ENCODE peak calls at places on chromosomes 1 and 21, in five cellular contexts. Q is naive thymus-derived CD4-positive, alpha-beta T cell; U is psoas muscle; F is heart left ventricle; X is small intestine. H is an unnamed sample. For H3K4me1, the result is how much of the 10 kb centered on the place peaks cover.

GRCh38 chr1:26114165-26114927 is 2.7 kb downstream of the PDIK1L start:
- DNase-seq in Q (no peak), U (no peak), F (no peak), X (peak), H (no peak)

GRCh38 chr1:224828691-224829090 is 100.8 kb upstream of the DNAH14 start:
- DNase-seq in Q (no peak), U (no peak), F (no peak), X (no peak), H (no peak)

GRCh38 chr21:35088235-35088865 is 39.2 kb upstream of the RUNX1 start:
- DNase-seq in Q (no peak), U (no peak), F (no peak), X (no peak), H (no peak)

GRCh38 chr1:17757426-17757825 is 2.3 kb downstream of the ACTL8 start:
- DNase-seq in Q (no peak), U (no peak), F (no peak), X (no peak), H (no peak)

GRCh38 chr21:8989883-8990325 is 1531.5 kb upstream of the TPTE start:
- DNase-seq in Q (no peak), U (no peak), F (peak), X (no peak), H (no peak)

GRCh38 chr1:236507022-236507700 is 16.6 kb upstream of the LGALS8 start:
- DNase-seq in Q (no peak), U (no peak), F (no peak), X (no peak), H (no peak)

GRCh38 chr1:21623411-21623961 is 45.7 kb downstream of the RAP1GAP start:
- DNase-seq in Q (no peak), U (no peak), F (no peak), X (peak), H (no peak)

GRCh38 chr1:32580348-32581017 is 41.3 kb downstream of the ZBTB8A start:
- DNase-seq in Q (no peak), U (no peak), F (no peak), X (no peak), H (no peak)

GRCh38 chr1:16307222-16307621 is 45.1 kb downstream of the FBXO42 start:
- DNase-seq in Q (no peak), U (no peak), F (no peak), X (no peak), H (no peak)

GRCh38 chr21:28174006-28174405 is 818.7 kb downstream of the LTN1 start:
- DNase-seq in Q (no peak), U (no peak), F (no peak), X (no peak), H (no peak)

GRCh38 chr1:175504875-175505555 is 238.4 kb downstream of the TNR start:
- DNase-seq in Q (no peak), U (no peak), F (no peak), X (no peak), H (no peak)

GRCh38 chr1:15848143-15848928 is 829 bp downstream of the SPEN start:
- DNase-seq in Q (peak), U (peak), F (peak), X (peak), H (peak)

GRCh38 chr1:245411245-245411644 is 256.5 kb downstream of the KIF26B start:
- DNase-seq in Q (no peak), U (no peak), F (no peak), X (no peak), H (no peak)

GRCh38 chr1:66395202-66396061 is 138.5 kb upstream of the SGIP1 start:
- DNase-seq in Q (no peak), U (no peak), F (no peak), X (no peak), H (no peak)

GRCh38 chr1:54105736-54106269 is 47.0 kb downstream of the CDCP2 start:
- DNase-seq in Q (no peak), U (no peak), F (no peak), X (no peak), H (no peak)

GRCh38 chr1:115771847-115772457 is 3.4 kb upstream of the CASQ2 start:
- DNase-seq in Q (no peak), U (peak), F (no peak), X (peak), H (no peak)

GRCh38 chr1:112011231-112011630 is 21.8 kb upstream of the KCND3 start:
- DNase-seq in Q (no peak), U (peak), F (no peak), X (no peak), H (no peak)

GRCh38 chr1:9872430-9873165 is 37.5 kb downstream of the CTNNBIP1 start:
- DNase-seq in Q (no peak), U (peak), F (peak), X (peak), H (no peak)

GRCh38 chr21:37462087-37462861 is 95.7 kb downstream of the DYRK1A start:
- DNase-seq in Q (no peak), U (no peak), F (no peak), X (no peak), H (no peak)

GRCh38 chr1:220338759-220339158 is 66.5 kb upstream of the RAB3GAP2 start:
- DNase-seq in Q (no peak), U (no peak), F (no peak), X (no peak), H (no peak)

GRCh38 chr21:35597750-35598339 is 462.5 kb downstream of the SETD4 start:
- DNase-seq in Q (no peak), U (no peak), F (no peak), X (no peak), H (no peak)

GRCh38 chr1:151720974-151721787 is at the start of gene RIIAD1:
- DNase-seq in Q (peak), U (no peak), F (peak), X (peak), H (peak)

GRCh38 chr1:175572932-175573871 is 170.2 kb downstream of the TNR start:
- DNase-seq in Q (no peak), U (no peak), F (no peak), X (peak), H (no peak)

GRCh38 chr1:237851209-237851845 is 39.4 kb downstream of the ZP4 start:
- DNase-seq in Q (no peak), U (peak), F (no peak), X (peak), H (no peak)

GRCh38 chr1:93716974-93717373 is 35.3 kb upstream of the BCAR3 start:
- DNase-seq in Q (no peak), U (no peak), F (no peak), X (no peak), H (no peak)

GRCh38 chr1:225156254-225156653 is 226.8 kb downstream of the DNAH14 start:
- DNase-seq in Q (no peak), U (no peak), F (no peak), X (no peak), H (no peak)

GRCh38 chr1:179777731-179778130 is 34.6 kb downstream of the FAM163A start:
- DNase-seq in Q (no peak), U (no peak), F (no peak), X (no peak), H (no peak)

GRCh38 chr1:248786106-248786665 is 30.6 kb upstream of the LYPD8 start:
- DNase-seq in Q (no peak), U (no peak), F (no peak), X (peak), H (no peak)

GRCh38 chr1:81808760-81809159 is 8.0 kb downstream of the ADGRL2 start:
- DNase-seq in Q (no peak), U (no peak), F (no peak), X (no peak), H (no peak)

GRCh38 chr1:23732363-23733224 is 10.7 kb upstream of the ELOA start:
- DNase-seq in Q (no peak), U (no peak), F (no peak), X (no peak), H (no peak)
- H3K4me1 ChIP-seq in Q (under half), U (under half), F (under half), X (under half), H (under half)

GRCh38 chr21:42258150-42258884 is 39.4 kb downstream of the ABCG1 start:
- DNase-seq in Q (peak), U (peak), F (peak), X (peak), H (peak)
- H3K27ac ChIP-seq in Q (no peak), U (no peak), F (no peak), X (no peak), H (no peak)

DNA sequence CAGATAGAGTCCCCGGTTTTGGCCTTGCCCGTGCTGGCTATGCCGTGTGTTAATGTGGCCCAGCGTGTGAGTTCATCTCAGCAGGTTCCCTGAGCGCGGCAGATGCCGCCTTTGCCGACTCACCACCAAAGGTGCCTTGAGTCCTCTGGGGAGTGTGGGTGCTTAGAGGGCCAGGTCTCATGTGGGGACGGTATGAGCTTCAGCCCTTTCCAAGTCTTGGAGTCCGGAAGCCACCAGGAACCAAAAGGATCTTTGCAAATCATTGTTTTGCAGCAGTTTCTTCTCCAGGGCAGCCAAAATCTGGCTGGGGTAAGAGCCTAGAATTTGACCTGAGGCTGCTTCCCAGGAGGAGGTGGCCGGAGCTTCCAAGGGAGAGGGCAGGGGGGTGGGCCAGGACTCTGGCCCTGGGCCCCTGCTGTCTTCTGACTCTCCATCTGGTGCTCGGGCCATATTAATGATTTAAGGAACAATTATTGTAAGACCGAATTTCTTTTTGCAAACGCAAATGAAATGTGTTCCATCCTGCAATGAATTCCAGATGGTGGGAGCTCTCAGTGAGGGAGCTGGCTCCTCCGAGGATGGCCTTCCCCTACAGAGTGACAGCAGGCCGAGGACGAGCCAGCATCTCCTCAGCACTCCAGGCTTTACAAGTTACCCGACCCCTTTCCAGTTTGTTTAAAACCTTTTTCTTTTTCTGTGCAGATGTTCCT is 205.8 kb downstream of the FOXD2 start:
- DNase-seq in Q (no peak), U (no peak), F (no peak), X (no peak), H (no peak)
- H3K4me3 ChIP-seq in Q (no peak), U (no peak), F (no peak), X (no peak), H (no peak)

DNA sequence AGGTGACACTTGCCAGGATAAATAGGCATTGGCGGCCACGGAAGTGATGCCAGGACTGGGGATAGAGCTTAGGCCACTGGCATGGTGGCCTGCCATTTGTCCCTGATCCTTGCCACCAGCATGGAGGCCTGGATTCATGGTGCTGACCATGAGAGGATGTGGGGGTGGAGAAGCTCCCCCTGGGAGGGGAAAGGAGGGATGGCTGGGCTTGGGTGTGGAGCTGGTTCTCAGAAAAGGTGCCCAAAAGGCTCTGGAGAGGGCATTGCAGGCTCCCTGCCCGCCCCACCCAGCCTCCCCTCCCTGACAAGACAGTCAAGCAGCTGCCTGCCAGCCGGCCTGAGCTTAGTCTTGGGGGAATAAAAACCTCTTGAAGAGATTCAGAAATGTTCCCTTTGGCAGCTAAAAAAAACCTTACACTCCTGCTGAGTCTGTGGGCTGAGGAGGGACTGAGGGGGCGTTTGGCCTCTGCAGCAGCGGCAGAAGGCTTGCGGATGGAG is 117.8 kb upstream of the IPO9 start:
- DNase-seq in Q (no peak), U (no peak), F (peak), X (no peak), H (no peak)
- H3K4me1 ChIP-seq in Q (under half), U (under half), F (half or more), X (under half), H (under half)

GRCh38 chr1:24424990-24425389 is 9.4 kb downstream of the NIPAL3 start:
- DNase-seq in Q (no peak), U (no peak), F (no peak), X (peak), H (no peak)

GRCh38 chr1:24425446-24425845 is 9.8 kb downstream of the NIPAL3 start:
- DNase-seq in Q (no peak), U (no peak), F (no peak), X (peak), H (no peak)

GRCh38 chr1:24426738-24427468 is 11.3 kb downstream of the NIPAL3 start:
- DNase-seq in Q (no peak), U (no peak), F (no peak), X (peak), H (no peak)

GRCh38 chr1:24425922-24426321 is 10.3 kb downstream of the NIPAL3 start:
- DNase-seq in Q (no peak), U (no peak), F (no peak), X (no peak), H (no peak)

GRCh38 chr1:24424207-24424606 is 8.6 kb downstream of the NIPAL3 start:
- DNase-seq in Q (no peak), U (no peak), F (no peak), X (no peak), H (no peak)
- H3K27ac ChIP-seq in Q (no peak), U (no peak), F (no peak), X (no peak), H (no peak)

GRCh38 chr1:94856868-94857267 is 36.7 kb downstream of the SLC44A3 start:
- DNase-seq in Q (no peak), U (no peak), F (no peak), X (no peak), H (no peak)

GRCh38 chr1:94855307-94855700 is 35.1 kb downstream of the SLC44A3 start:
- DNase-seq in Q (no peak), U (no peak), F (no peak), X (no peak), H (no peak)

GRCh38 chr1:94856004-94856403 is 35.8 kb downstream of the SLC44A3 start:
- DNase-seq in Q (no peak), U (no peak), F (no peak), X (peak), H (no peak)

GRCh38 chr1:94852758-94853157 is 32.6 kb downstream of the SLC44A3 start:
- DNase-seq in Q (no peak), U (no peak), F (no peak), X (no peak), H (no peak)

DNA sequence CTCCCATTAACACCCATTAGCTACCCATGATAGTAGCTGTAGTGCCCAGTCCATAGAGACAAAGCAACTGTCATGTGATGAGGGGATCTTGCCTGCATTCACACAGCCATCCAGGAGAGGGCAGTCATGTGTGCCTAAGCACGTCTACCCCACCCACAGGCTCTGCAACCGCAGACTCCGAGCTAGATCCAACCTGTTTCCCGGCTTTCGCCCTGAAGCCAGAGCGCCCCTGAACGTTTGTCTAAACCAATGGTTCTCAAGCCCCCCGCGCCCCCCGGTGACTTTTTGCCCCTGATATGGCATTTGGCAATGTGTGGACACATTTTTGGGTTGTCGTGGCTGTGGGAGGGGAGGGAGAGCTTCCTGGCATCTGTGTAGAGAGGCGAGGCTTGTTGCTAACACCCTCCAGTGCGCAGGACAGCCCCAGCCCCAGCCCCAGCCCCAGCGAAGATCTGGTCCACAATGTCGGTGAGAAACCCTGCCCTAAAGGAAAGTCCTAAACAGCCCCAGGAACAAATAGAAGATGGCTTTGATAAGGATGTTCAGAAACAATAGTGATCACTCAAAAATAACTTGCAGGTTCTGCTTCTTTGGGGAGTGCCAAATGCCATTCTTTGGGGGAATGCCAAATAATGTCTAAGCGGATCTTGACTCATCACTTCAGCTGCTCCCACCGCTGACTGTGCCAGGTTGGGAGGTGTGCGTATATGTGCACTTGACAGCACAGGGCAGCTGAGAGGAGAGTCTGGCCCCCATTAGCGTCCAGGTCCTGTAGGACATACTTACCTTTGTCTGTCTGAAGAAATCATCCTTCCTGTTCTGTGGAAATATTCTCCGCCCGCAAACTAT is 34.5 kb downstream of the SLC44A3 start:
- DNase-seq in Q (peak), U (peak), F (peak), X (peak), H (peak)
- H3K4me3 ChIP-seq in Q (peak), U (peak), F (peak), X (no peak), H (peak)

GRCh38 chr21:45297329-45297728 is 9.6 kb upstream of the POFUT2 start:
- DNase-seq in Q (no peak), U (no peak), F (no peak), X (no peak), H (no peak)
- H3K4me1 ChIP-seq in Q (under half), U (under half), F (under half), X (under half), H (under half)

DNA sequence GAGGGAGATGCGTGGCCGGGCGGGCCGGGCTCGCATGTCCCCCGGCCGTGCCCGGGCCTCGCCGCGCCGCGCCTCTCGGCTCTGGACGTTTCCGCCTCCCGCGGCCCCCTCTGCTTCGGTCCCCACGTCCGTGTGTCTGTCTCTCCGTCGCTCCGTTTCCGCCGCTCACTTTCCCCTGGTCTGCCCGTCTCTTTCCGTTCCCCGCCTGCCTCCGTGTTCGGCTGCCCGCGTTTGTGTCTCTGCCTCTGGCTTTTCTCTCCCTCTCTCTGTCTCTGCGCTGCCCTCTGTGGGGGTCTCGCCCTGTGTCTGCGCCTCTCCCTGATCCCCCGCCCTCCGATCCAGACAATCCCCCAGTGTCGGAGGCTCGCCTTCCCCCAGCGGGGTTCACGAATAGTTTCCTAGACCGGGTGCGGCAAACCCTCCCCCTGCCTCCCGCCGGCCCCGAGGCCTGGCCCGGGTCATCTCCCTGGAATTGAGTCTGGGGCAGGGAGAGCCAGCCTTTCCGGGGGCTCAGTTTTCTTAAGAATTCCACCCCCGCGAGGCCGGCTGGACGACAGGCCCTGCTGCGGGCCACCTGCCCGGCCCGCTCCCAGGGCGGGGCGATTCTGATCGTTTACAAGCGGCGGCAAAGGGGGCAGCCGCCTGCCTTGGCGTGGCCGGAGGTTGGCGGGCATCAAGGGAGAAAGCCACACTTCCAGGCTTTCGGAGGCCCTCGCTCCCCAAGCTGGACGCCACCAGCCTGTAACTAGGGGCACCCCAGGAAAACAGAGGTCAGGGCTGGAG is 841 bp downstream of the NBL1 start:
- DNase-seq in Q (peak), U (peak), F (no peak), X (no peak), H (peak)
- H3K27ac ChIP-seq in Q (peak), U (peak), F (peak), X (peak), H (peak)

DNA sequence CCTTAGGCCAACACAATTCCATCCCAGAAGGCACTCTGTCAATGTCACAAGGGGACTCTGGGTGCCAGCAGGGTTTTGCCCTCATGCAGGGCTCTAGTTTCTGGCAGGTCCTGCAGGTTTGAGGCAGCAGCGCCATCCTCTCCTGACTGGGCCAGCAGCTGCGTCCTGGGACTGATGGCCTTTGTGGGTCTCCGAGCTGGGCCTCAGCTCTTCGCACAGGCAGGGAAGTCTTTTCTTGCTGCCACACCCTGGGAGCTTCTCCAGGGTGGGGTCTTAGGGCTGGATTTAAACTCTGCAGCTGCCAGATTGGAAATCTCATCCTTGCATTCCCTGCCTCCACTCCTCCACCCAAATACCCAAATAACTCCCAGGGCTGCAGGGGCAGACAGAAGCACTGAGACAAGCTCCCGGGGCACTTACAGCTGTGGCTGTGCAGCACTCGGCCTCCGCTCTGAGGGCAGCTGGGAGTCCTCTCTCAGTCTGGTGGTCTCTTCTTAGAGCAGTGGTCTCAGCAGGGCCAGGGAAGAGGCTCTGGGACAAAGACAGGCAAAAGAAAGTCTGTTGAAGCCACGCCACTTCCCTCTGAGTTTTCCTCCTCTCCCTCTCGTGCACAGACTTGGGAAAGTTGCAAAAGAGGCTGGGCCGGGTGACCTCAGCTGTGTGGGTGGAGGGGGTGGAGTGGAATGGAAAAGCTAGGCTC is at the start of gene RAB7B:
- DNase-seq in Q (no peak), U (peak), F (peak), X (no peak), H (no peak)
- H3K4me3 ChIP-seq in Q (no peak), U (peak), F (peak), X (no peak), H (no peak)